ENCODE peak calls at places on chromosomes 5 and 9, in five cellular contexts. K is GM23338, S is K562, F is HepG2, L is A549. Q is an unnamed sample.
A peak's percentile ranks its signal among the peaks of the same experiment; 100 is the strongest.

GRCh38 chr9:106450549-106450948 is 412.4 kb upstream of the ZNF462 start:
- DNase-seq in L (no peak), F (no peak), S (no peak), K (no peak), Q (no peak)

GRCh38 chr9:14769235-14769580 is 46.7 kb upstream of the CER1 start:
- DNase-seq in K (peak; percentile 72), L (no peak), F (no peak), S (no peak), Q (no peak)

GRCh38 chr9:121822093-121823085 is 171.0 kb downstream of the DAB2IP start:
- DNase-seq in F (no peak), S (no peak), L (no peak), K (no peak), Q (no peak)

GRCh38 chr5:83654427-83654994 is 66.1 kb downstream of the HAPLN1 start:
- DNase-seq in F (no peak), K (no peak), L (no peak), S (no peak), Q (no peak)

GRCh38 chr9:135282001-135282731 is 194.7 kb downstream of the OLFM1 start:
- DNase-seq in F (peak; percentile 6), S (no peak), K (no peak), L (peak; percentile 26), Q (no peak)

GRCh38 chr5:135332519-135333150 is 66.4 kb downstream of the MACROH2A1 start:
- DNase-seq in S (peak; percentile 75), L (peak; percentile 90), F (peak; percentile 59), K (peak; percentile 86), Q (no peak)

GRCh38 chr9:2180704-2181103 is 165.6 kb downstream of the SMARCA2 start:
- DNase-seq in K (peak; percentile 62), F (no peak), S (no peak), L (no peak), Q (no peak)

GRCh38 chr5:143002459-143003327 is 232.5 kb downstream of the ARHGAP26 start:
- DNase-seq in K (peak; percentile 68), L (peak; percentile 55), S (peak; percentile 45), F (no peak), Q (peak; percentile 82)

GRCh38 chr5:148910216-148910615 is 83.8 kb downstream of the ADRB2 start:
- DNase-seq in L (no peak), S (no peak), F (no peak), K (no peak), Q (no peak)

GRCh38 chr9:114123031-114123977 is 24.2 kb upstream of the KIF12 start:
- DNase-seq in F (peak; percentile 58), K (no peak), S (no peak), L (no peak), Q (no peak)

GRCh38 chr5:66898241-66899039 is 298.2 kb downstream of the CD180 start:
- DNase-seq in S (no peak), K (no peak), F (no peak), L (no peak), Q (no peak)

GRCh38 chr5:172788771-172789686 is 18.0 kb upstream of the DUSP1 start:
- DNase-seq in K (no peak), L (no peak), S (peak; percentile 92), F (peak; percentile 85), Q (no peak)

GRCh38 chr5:23314827-23315226 is 192.6 kb upstream of the PRDM9 start:
- DNase-seq in S (no peak), L (no peak), K (no peak), F (no peak), Q (no peak)

GRCh38 chr5:174426388-174426787 is 298.0 kb upstream of the MSX2 start:
- DNase-seq in S (no peak), F (no peak), K (no peak), L (no peak), Q (no peak)

GRCh38 chr5:136089804-136090203 is 42.8 kb upstream of the SMAD5 start:
- DNase-seq in K (no peak), S (no peak), F (no peak), L (no peak), Q (no peak)

GRCh38 chr9:104238668-104239067 is 144.6 kb downstream of the SMC2 start:
- DNase-seq in S (no peak), F (peak; percentile 1), L (no peak), K (no peak), Q (no peak)

GRCh38 chr9:97819735-97820134 is 33.3 kb upstream of the FOXE1 start:
- DNase-seq in L (no peak), K (no peak), S (no peak), F (no peak), Q (no peak)

GRCh38 chr9:123111977-123112869 is 78.8 kb downstream of the GPR21 start:
- DNase-seq in L (no peak), F (no peak), S (no peak), K (peak; percentile 60), Q (no peak)

GRCh38 chr9:34037626-34038025 is 11.1 kb downstream of the UBAP2 start:
- DNase-seq in K (no peak), L (no peak), F (no peak), S (no peak), Q (no peak)

GRCh38 chr9:128689820-128690683 is 1.0 kb downstream of the SET start:
- DNase-seq in K (peak; percentile 76), L (peak; percentile 56), S (peak; percentile 93), F (no peak), Q (no peak)

GRCh38 chr9:97320080-97320642 is 12.7 kb downstream of the CCDC180 start:
- DNase-seq in S (no peak), F (no peak), L (no peak), K (no peak), Q (no peak)

GRCh38 chr5:178123987-178124925 is 6.6 kb upstream of the RMND5B start:
- DNase-seq in L (no peak), F (no peak), K (peak; percentile 46), S (no peak), Q (no peak)

GRCh38 chr5:145840458-145841132 is 5.5 kb upstream of the PRELID2 start:
- DNase-seq in S (no peak), F (no peak), L (no peak), K (no peak), Q (no peak)

GRCh38 chr5:173882632-173883031 is 5.5 kb upstream of the CPEB4 start:
- DNase-seq in F (no peak), K (no peak), L (no peak), S (no peak), Q (no peak)

GRCh38 chr5:150599917-150600511 is 40.4 kb upstream of the SYNPO start:
- DNase-seq in K (no peak), L (peak; percentile 91), S (no peak), F (no peak), Q (no peak)

GRCh38 chr5:149172261-149172660 is 31.0 kb downstream of the ABLIM3 start:
- DNase-seq in L (no peak), K (no peak), S (no peak), F (no peak), Q (no peak)

GRCh38 chr9:119441832-119442231 is 72.6 kb upstream of the BRINP1 start:
- DNase-seq in S (no peak), K (no peak), L (no peak), F (no peak), Q (no peak)

GRCh38 chr5:74063346-74063745 is 437.4 kb downstream of the ARHGEF28 start:
- DNase-seq in L (no peak), K (no peak), F (no peak), S (no peak), Q (no peak)

GRCh38 chr5:142040285-142040684 is 27.5 kb upstream of the GNPDA1 start:
- DNase-seq in S (no peak), L (no peak), F (no peak), K (no peak), Q (no peak)

GRCh38 chr5:178292826-178293205 is 60.2 kb upstream of the PHYKPL start:
- DNase-seq in K (no peak), L (no peak), F (no peak), S (no peak), Q (no peak)

GRCh38 chr5:115396698-115397097 is 100.2 kb upstream of the CCDC112 start:
- DNase-seq in L (no peak), K (no peak), F (no peak), S (no peak), Q (no peak)
- TF ChIP-seq JUNB in L (no peak), K (no peak), F (no peak), S (no peak), Q (no peak)

DNA sequence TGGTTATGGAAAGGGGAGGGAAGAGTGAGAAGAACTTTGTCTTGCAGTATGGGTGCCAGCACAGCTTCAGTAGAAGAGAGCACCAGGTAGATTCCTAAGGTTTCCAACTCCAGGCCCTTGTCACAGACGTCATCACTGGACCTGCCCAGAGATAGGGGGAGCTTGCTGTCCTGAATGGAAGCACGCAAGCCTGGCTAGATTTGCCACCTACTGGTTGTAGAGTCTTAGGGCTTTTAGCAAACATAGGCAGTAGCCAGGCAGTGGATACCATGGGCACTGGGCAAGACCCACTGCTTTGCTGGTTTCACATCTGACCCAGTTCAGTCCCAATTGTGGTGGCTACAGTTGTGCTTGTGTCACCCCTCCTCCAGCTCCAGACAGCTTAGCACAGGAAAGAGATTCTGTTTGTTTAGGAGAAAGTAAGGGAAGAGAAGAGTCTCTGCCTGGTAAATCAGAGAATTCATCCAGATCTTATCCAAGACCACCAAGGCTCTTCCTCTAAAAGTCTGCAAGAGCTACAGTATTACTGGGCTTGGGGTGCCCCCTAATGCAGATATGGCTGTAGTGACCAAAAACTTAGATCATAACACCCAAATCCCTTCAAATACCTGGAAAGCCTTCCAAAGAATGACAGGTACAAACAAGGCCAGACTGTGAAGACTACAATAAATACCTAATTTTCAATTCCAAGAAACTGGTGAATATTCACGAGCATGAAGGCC is 158.9 kb downstream of the HINT1 start:
- DNase-seq in F (peak; percentile 15), S (no peak), K (peak; percentile 47), L (no peak), Q (no peak)
- TF ChIP-seq CTCF in F (peak; percentile 21), S (peak; percentile 24), K (peak; percentile 56), L (peak; percentile 16), Q (no peak)

DNA sequence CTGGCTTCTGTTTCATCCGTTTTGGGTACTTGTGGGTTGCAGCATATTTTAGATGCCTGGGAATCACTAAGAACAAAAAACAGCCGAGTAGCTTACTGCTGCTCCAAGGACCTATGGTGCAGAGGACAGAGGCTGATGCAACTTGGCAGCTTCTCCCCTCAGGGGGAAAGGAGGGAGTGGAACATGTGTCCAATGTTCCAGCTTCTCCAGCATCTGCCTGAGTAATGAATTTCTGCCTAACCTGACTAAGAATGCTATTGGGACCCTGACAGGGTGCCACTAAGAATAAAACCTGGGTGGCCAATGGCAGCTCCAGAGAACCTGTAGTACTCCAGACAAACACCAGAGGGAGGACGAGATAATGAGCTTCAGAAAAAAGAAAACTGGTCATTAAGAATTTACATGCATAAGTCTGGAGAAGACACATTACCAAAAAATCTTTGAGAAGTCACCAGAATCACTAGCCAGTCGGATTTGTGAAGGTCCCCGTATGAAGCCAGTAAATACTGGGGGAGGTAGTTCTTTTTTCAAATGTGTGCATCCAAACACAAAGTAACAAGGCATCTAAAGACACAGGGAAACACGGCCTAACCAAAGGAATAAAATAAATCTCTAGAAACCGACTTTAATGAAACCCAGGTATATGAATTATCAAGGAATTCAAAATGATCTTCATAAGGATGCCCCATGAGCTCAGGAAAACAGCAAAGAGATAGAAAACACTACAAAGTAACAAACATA is 293.5 kb downstream of the HINT1 start:
- DNase-seq in S (peak; percentile 46), L (peak; percentile 11), F (peak; percentile 20), K (peak; percentile 70), Q (no peak)
- TF ChIP-seq JUNB in S (no peak), L (no peak), F (no peak), K (no peak), Q (no peak)

DNA sequence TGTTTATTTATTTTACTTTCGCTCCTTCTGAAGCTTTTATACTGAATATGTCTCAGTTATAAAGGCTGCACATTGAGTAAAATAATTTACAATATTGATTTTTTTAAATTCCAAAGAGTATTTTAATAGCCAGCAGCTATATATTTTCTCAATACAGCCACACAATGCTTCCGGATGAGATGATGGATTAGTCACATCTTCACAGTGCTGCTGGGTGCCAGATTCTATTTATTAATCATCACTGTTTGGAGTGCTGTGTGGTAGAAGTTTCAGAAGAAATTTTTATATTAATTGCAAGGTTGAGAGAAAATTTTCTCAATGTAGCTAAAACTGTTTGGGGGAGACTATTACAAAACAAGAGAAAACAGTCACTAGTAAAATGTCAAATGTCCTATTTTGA is 989.8 kb downstream of the TLE4 start:
- DNase-seq in K (no peak), S (no peak), F (no peak), L (no peak), Q (no peak)
- TF ChIP-seq CTCF in K (no peak), S (no peak), F (no peak), L (no peak), Q (no peak)

Q was measured in GM12878.